ENCODE peak calls at places on chromosomes 2 and 18, in four cellular contexts. T is stimulated activated naive CD8-positive, alpha-beta T cell treated with anti-CD3 and anti-CD28 coated beads, Interleukin-15, amount 100 ng/mL, for 72 hours; L is effector memory CD8-positive, alpha-beta T cell; S is fibroblast of mammary gland. E is an unnamed sample.

GRCh38 chr18:9861157-9861556 is 24.6 kb upstream of the TXNDC2 start:
- DNase-seq in T (no peak), L (no peak), S (no peak), E (no peak)

GRCh38 chr18:55384551-55385275 is 203.3 kb downstream of the TCF4 start:
- DNase-seq in T (peak), L (no peak), S (peak), E (peak)

GRCh38 chr2:129347486-129348217 is 631.8 kb upstream of the RAB6C start:
- DNase-seq in T (no peak), L (no peak), S (no peak), E (no peak)

GRCh38 chr2:1858733-1859132 is 114.4 kb upstream of the PXDN start:
- DNase-seq in T (no peak), L (no peak), S (no peak), E (no peak)

GRCh38 chr2:60998628-60999545 is 18.6 kb upstream of the PEX13 start:
- DNase-seq in T (no peak), L (peak), S (peak), E (peak)

GRCh38 chr2:75570948-75571729 is 10.4 kb upstream of the EVA1A start:
- DNase-seq in T (no peak), L (no peak), S (peak), E (peak)

GRCh38 chr2:981258-981657 is 30.6 kb downstream of the SNTG2 start:
- DNase-seq in T (no peak), L (no peak), S (no peak), E (no peak)

GRCh38 chr2:62014102-62014501 is 108.6 kb downstream of the COMMD1 start:
- DNase-seq in T (no peak), L (no peak), S (peak), E (peak)

GRCh38 chr2:215637658-215638057 is 201.8 kb upstream of the FN1 start:
- DNase-seq in T (no peak), L (no peak), S (no peak), E (peak)

GRCh38 chr18:45255142-45255890 is 360.0 kb upstream of the SLC14A2 start:
- DNase-seq in T (no peak), L (no peak), S (peak), E (peak)

GRCh38 chr2:149331023-149331400 is 625 bp downstream of the LYPD6 start:
- DNase-seq in T (no peak), L (no peak), S (no peak), E (no peak)

GRCh38 chr18:73908323-73908722 is 239.3 kb downstream of the FBXO15 start:
- DNase-seq in T (no peak), L (no peak), S (peak), E (peak)

GRCh38 chr2:24122356-24123211 is 550 bp downstream of the PFN4 start:
- DNase-seq in T (no peak), L (no peak), S (no peak), E (peak)

GRCh38 chr2:20071397-20072383 is 20.3 kb upstream of the LAPTM4A start:
- DNase-seq in T (no peak), L (no peak), S (peak), E (peak)

GRCh38 chr2:120736955-120737801 is 1.5 kb downstream of the GLI2 start:
- DNase-seq in T (no peak), L (no peak), S (peak), E (peak)

GRCh38 chr2:116510117-116510671 is 1304.3 kb upstream of the DDX18 start:
- DNase-seq in T (no peak), L (no peak), S (no peak), E (peak)

GRCh38 chr2:150062416-150062815 is 425.1 kb downstream of the RND3 start:
- DNase-seq in T (no peak), L (no peak), S (peak), E (peak)

GRCh38 chr2:55771612-55772011 is 78.0 kb upstream of the PNPT1 start:
- DNase-seq in T (no peak), L (no peak), S (peak), E (peak)